ENCODE peak calls at places on chromosomes 7 and 10, in seven cellular contexts. G, E, R, J, W, M and N are unnamed samples.

GRCh38 chr10:11515596-11516418 is 95.6 kb downstream of the USP6NL start:
- DNase-seq in R (peak), J (peak), M (peak), G (no peak), W (peak), E (peak), N (no peak)

GRCh38 chr10:90138844-90139243 is 437.5 kb downstream of the KIF20B start:
- DNase-seq in W (peak), R (peak), M (peak), J (no peak), E (no peak), G (no peak), N (no peak)

GRCh38 chr7:925601-926000 is 28.9 kb downstream of the ADAP1 start:
- DNase-seq in R (no peak), W (no peak), J (peak), E (peak), G (peak), M (no peak), N (no peak)

GRCh38 chr10:26222563-26222962 is 6.0 kb downstream of the GAD2 start:
- DNase-seq in G (no peak), W (no peak), R (no peak), M (no peak), E (no peak), J (no peak), N (no peak)

GRCh38 chr10:35300063-35300699 is 36.1 kb upstream of the CCNY start:
- DNase-seq in E (no peak), W (peak), R (peak), G (peak), J (peak), M (peak), N (no peak)

GRCh38 chr10:93438796-93439253 is 43.3 kb downstream of the MYOF start:
- DNase-seq in R (no peak), G (no peak), J (peak), M (no peak), E (peak), W (no peak), N (no peak)

GRCh38 chr7:42886129-42886528 is 25.7 kb downstream of the C7orf25 start:
- DNase-seq in G (no peak), R (no peak), E (no peak), W (peak), M (peak), J (no peak), N (no peak)

GRCh38 chr7:42208586-42208985 is 28.4 kb downstream of the GLI3 start:
- DNase-seq in W (peak), J (no peak), R (no peak), M (no peak), E (no peak), G (no peak), N (no peak)

GRCh38 chr7:87190806-87191205 is 28.7 kb downstream of the TMEM243 start:
- DNase-seq in M (no peak), W (no peak), G (no peak), J (no peak), R (no peak), E (no peak), N (no peak)

GRCh38 chr7:104552102-104552501 is 223.7 kb downstream of the LHFPL3 start:
- DNase-seq in R (peak), E (no peak), G (peak), J (peak), M (peak), W (peak), N (peak)

GRCh38 chr7:92766461-92767003 is 69.8 kb downstream of the CDK6 start:
- DNase-seq in R (no peak), E (no peak), M (peak), G (no peak), J (no peak), W (peak), N (no peak)

GRCh38 chr10:93751832-93752231 is 5.9 kb upstream of the LGI1 start:
- DNase-seq in W (peak), G (no peak), J (peak), E (no peak), M (peak), R (peak), N (no peak)

DNA sequence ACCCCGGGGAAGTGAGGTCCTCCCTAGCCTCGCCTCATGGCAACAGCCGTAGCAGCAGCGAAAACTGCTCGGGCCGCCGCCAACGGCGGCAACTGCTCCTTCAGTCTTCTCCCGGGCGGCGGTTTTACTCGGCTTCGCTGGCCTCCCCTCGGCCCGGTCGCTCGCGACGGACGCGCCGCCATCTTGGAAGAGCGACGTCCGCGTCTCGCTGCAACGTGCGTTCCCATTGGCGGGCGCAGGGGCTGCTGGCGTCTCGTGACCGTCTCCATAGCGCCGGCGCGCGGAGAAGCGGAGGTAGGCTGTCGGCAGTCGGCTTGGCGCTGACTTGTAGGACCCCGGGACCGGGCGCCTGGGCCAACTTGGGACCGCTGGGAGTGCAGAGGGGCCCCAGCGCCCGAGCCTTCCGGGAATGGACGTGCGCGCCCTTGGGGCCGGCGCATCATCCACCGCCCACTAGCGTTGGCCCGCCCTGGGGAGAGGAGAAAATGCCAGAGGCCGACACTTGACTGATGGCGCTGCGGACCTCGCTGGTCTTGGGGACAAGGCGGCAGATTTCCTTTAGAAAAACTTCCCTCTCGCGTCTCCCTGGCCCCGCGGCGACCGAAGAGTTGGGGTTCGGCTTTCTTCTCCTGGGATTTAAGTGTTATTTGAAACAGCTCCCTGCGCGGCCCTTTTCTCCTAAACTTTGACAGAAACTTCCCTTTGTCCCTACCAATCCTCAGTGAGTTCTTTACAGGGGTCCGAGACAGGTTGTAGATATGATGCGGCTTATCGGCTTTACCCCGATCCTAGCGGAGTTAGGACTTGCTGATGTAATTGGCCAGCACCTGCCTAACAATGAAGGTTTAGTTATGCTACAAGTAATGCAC is at the start of gene SNX13:
- DNase-seq in J (peak), W (peak), E (peak), R (peak), G (peak), M (peak), N (peak)
- TF ChIP-seq CTCF in J (peak), W (peak), E (peak), R (no peak), G (peak), M (peak), N (no peak)

DNA sequence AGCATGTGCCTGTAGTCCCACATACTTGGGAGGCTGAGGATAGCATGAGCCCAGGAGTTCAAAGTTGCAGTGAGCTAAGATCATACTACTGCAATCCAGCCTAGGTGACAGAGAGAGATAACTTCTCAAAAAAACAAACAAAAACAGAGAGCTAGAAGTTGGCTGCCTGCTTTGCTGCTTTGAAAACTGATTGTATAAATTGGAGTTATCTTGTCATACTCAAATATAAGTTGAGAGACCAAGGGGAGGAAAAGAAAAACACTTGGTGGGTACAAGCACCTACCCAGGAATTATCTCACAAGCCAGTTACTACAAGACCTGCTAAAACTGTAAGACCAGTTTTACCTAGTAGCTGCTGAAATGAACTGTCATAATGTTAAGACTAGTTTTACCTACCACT is 112.5 kb upstream of the SKAP2 start:
- DNase-seq in W (no peak), R (no peak), J (no peak), G (no peak), E (no peak), M (no peak), N (no peak)
- H3K4me3 ChIP-seq in W (no peak), R (no peak), J (no peak), G (no peak), E (no peak), M (no peak), N (no peak)

GRCh38 chr7:107130487-107131220 is 38.1 kb upstream of the HBP1 start:
- DNase-seq in R (no peak), G (no peak), J (no peak), M (no peak), E (no peak), W (no peak), N (no peak)
- TF ChIP-seq CTCF in R (peak), G (no peak), J (no peak), M (peak), E (no peak), W (no peak), N (no peak)

GRCh38 chr7:6168469-6168868 is 104.0 kb downstream of the CYTH3 start:
- DNase-seq in W (no peak), G (no peak), R (no peak), M (no peak), J (no peak), E (no peak), N (no peak)

GRCh38 chr7:6169805-6170520 is 102.5 kb downstream of the CYTH3 start:
- DNase-seq in G (no peak), R (no peak), J (no peak), M (no peak), W (no peak), E (no peak), N (no peak)

GRCh38 chr7:6171532-6172330 is 100.7 kb downstream of the CYTH3 start:
- DNase-seq in R (no peak), W (no peak), E (no peak), J (no peak), M (no peak), G (no peak), N (no peak)

GRCh38 chr7:6172331-6173295 is 99.8 kb downstream of the CYTH3 start:
- DNase-seq in M (no peak), J (no peak), G (no peak), W (peak), R (no peak), E (no peak), N (no peak)

DNA sequence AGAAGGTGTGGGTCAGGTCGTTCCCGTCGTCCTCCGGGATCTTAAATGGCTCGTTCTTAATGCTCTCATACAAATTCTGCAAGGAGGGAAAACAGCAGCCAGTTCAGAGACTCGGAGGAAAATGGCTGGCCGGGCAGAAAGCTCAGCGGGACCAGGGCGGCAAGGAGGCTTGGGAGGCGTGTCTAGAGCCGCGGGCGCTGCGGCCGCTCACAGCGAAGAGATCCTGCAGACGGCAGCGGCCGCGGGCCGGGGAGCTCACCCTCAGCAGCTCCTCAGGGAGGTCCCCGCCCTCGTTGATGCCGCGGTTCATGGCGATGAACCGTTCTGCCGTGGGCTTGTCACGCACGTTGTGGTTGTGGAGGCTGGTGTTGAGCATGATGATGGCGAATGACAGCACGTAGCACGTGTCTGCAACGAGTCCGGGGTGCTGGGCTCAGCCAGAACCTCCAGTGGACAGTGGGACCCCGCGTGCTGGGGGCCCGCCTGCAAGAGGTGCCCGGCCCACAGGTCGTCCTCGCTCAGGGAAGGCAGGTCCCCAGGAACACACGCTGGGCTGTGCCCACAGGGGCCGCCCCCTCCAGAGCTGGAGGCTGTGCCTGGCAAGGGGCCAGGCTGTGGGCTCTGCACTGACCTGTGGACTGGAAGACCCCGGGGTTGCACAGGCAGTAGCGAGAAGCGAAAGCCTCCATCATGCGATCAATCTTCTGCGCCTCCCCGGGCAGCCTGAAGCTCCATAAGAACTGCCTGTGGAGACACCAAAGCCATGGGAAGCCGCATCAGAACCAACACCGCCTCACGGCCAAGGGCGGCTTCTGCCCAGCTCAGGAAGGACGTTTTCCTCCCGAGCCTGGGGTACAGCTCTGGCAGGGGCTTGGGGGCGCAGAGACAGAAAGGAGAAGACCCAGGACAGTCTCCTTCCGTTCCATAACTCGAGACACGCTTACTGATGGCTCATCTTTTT is 101.6 kb downstream of the CYTH3 start:
- DNase-seq in R (no peak), W (no peak), G (no peak), J (no peak), E (no peak), M (no peak), N (no peak)
- H3K4me3 ChIP-seq in R (no peak), W (no peak), G (peak), J (no peak), E (no peak), M (no peak), N (no peak)